ENCODE peak calls at places on chromosomes 12 and 14, in five cellular contexts. V, M, R, G and Y are unnamed samples.

GRCh38 chr14:95770777-95771176 is 56.9 kb upstream of the TCL1A start:
- DNase-seq in M (no peak), V (peak), R (no peak), G (no peak), Y (no peak)

GRCh38 chr12:48780381-48781025 is 8.4 kb downstream of the ADCY6 start:
- DNase-seq in V (no peak), G (no peak), M (no peak), R (no peak), Y (no peak)

GRCh38 chr12:113996026-113996425 is 29.9 kb upstream of the RBM19 start:
- DNase-seq in M (no peak), V (no peak), R (no peak), G (no peak), Y (no peak)

GRCh38 chr12:47164730-47165439 is 85.1 kb upstream of the AMIGO2 start:
- DNase-seq in G (no peak), V (no peak), M (peak), R (no peak), Y (no peak)

GRCh38 chr14:92846162-92846897 is 52.2 kb downstream of the GOLGA5 start:
- DNase-seq in R (peak), M (peak), V (no peak), G (no peak), Y (no peak)

GRCh38 chr14:90405101-90405500 is 8.3 kb downstream of the CALM1 start:
- DNase-seq in V (no peak), G (no peak), M (no peak), R (no peak), Y (no peak)

GRCh38 chr14:99183716-99184115 is 88.3 kb downstream of the BCL11B start:
- DNase-seq in M (no peak), R (no peak), G (no peak), V (no peak), Y (no peak)

GRCh38 chr12:15664491-15664890 is 124.7 kb downstream of the EPS8 start:
- DNase-seq in R (no peak), G (no peak), V (no peak), M (no peak), Y (no peak)

GRCh38 chr12:109053382-109054123 is 1.2 kb downstream of the USP30 start:
- DNase-seq in M (no peak), G (no peak), R (no peak), V (no peak), Y (no peak)

GRCh38 chr12:112685321-112685720 is 106.2 kb upstream of the RPH3A start:
- DNase-seq in M (no peak), V (no peak), R (no peak), G (no peak), Y (peak)

GRCh38 chr14:45253754-45254300 is 825 bp upstream of the MIS18BP1 start:
- DNase-seq in V (no peak), M (no peak), R (no peak), G (peak), Y (no peak)

GRCh38 chr14:61608245-61609142 is 86.8 kb upstream of the HIF1A start:
- DNase-seq in G (no peak), M (no peak), V (peak), R (no peak), Y (peak)

GRCh38 chr14:38867561-38868150 is 235.4 kb downstream of the SEC23A start:
- DNase-seq in V (peak), M (peak), G (peak), R (peak), Y (peak)

GRCh38 chr12:44053550-44054243 is 217.8 kb downstream of the TMEM117 start:
- DNase-seq in R (no peak), M (peak), V (no peak), G (no peak), Y (no peak)

GRCh38 chr12:117002040-117002832 is 91.5 kb downstream of the FBXW8 start:
- DNase-seq in V (no peak), R (no peak), M (no peak), G (no peak), Y (no peak)

GRCh38 chr12:182381-182883 is 31.5 kb downstream of the SLC6A12 start:
- DNase-seq in R (peak), V (no peak), G (no peak), M (peak), Y (no peak)

GRCh38 chr12:69007166-69007857 is 74.3 kb upstream of the CPM start:
- DNase-seq in G (peak), R (peak), M (peak), V (peak), Y (no peak)

GRCh38 chr12:131432532-131433260 is 278.2 kb upstream of the SFSWAP start:
- DNase-seq in G (no peak), M (no peak), R (no peak), V (no peak), Y (no peak)

GRCh38 chr14:74508292-74508731 is 14.7 kb downstream of the ISCA2 start:
- DNase-seq in G (no peak), M (no peak), R (no peak), V (no peak), Y (no peak)

GRCh38 chr14:38839743-38840375 is 263.2 kb downstream of the SEC23A start:
- DNase-seq in G (no peak), R (no peak), M (no peak), V (no peak), Y (no peak)

GRCh38 chr12:113120670-113121370 is 14.7 kb downstream of the RASAL1 start:
- DNase-seq in M (no peak), V (no peak), R (peak), G (no peak), Y (no peak)

GRCh38 chr12:42798811-42799438 is 209.4 kb upstream of the PRICKLE1 start:
- DNase-seq in M (no peak), R (peak), G (no peak), V (no peak), Y (no peak)

GRCh38 chr12:60689137-60689536 is 1093.3 kb downstream of the SLC16A7 start:
- DNase-seq in M (no peak), G (no peak), R (peak), V (no peak), Y (no peak)

GRCh38 chr12:61513972-61514371 is 746.2 kb upstream of the USP15 start:
- DNase-seq in M (no peak), V (no peak), G (no peak), R (no peak), Y (no peak)

GRCh38 chr12:66587912-66588311 is 91.0 kb downstream of the GRIP1 start:
- DNase-seq in V (no peak), G (no peak), M (no peak), R (no peak), Y (no peak)

GRCh38 chr12:93563807-93564538 is 8.5 kb upstream of the SOCS2 start:
- DNase-seq in R (no peak), M (no peak), V (no peak), G (peak), Y (no peak)